ENCODE peak calls at places on chromosome 12, in eight cellular contexts. K is Caki2; W is RWPE1; E is stimulated activated CD8-positive, alpha-beta memory T cell treated with anti-CD3 and anti-CD28 coated beads, Interleukin-2, amount 100 ng/mL, for 1 hour; Z is NCI-H1105; A is naive thymus-derived CD8-positive, alpha-beta T cell; J is progenitor cell of endocrine pancreas; G is foreskin fibroblast. N is an unnamed sample.

GRCh38 chr12:107775093-107775721 is 703 bp downstream of the ASCL4 start:
- DNase-seq in K (no peak), W (no peak), E (no peak), Z (peak), A (no peak), J (peak), G (no peak), N (no peak)

GRCh38 chr12:103495783-103496456 is at the start of gene C12orf42:
- DNase-seq in K (peak), W (no peak), E (no peak), Z (peak), A (peak), J (peak), G (peak), N (peak)

GRCh38 chr12:89673603-89674002 is 35.0 kb downstream of the ATP2B1 start:
- DNase-seq in K (no peak), W (no peak), E (no peak), Z (no peak), A (no peak), J (no peak), G (no peak), N (no peak)

GRCh38 chr12:89516633-89517032 is 8.0 kb downstream of the GALNT4 start:
- DNase-seq in K (no peak), W (no peak), E (no peak), Z (no peak), A (no peak), J (no peak), G (no peak), N (no peak)

GRCh38 chr12:114817491-114818440 is 133.8 kb upstream of the TBX3 start:
- DNase-seq in K (no peak), W (no peak), E (no peak), Z (peak), A (no peak), J (no peak), G (no peak), N (no peak)

GRCh38 chr12:105018761-105019160 is 32.6 kb downstream of the NOPCHAP1 start:
- DNase-seq in K (no peak), W (no peak), E (no peak), Z (no peak), A (no peak), J (no peak), G (no peak), N (no peak)

GRCh38 chr12:93299262-93299846 is 78.4 kb upstream of the NUDT4 start:
- DNase-seq in K (no peak), W (no peak), E (no peak), Z (no peak), A (no peak), J (no peak), G (peak), N (no peak)

GRCh38 chr12:26701604-26702215 is 131.3 kb downstream of the ITPR2 start:
- DNase-seq in K (peak), W (peak), E (no peak), Z (peak), A (peak), J (no peak), G (peak), N (peak)

GRCh38 chr12:75208851-75209781 is 523 bp downstream of the KCNC2 start:
- DNase-seq in K (no peak), W (peak), E (no peak), Z (peak), A (peak), J (peak), G (peak), N (peak)

GRCh38 chr12:93015970-93016751 is 87.1 kb upstream of the EEA1 start:
- DNase-seq in K (peak), W (no peak), E (no peak), Z (peak), A (no peak), J (peak), G (peak), N (no peak)

GRCh38 chr12:65879878-65880277 is 55.6 kb downstream of the HMGA2 start:
- DNase-seq in K (peak), W (no peak), E (no peak), Z (no peak), A (no peak), J (no peak), G (peak), N (peak)

GRCh38 chr12:5388581-5389535 is 43.0 kb upstream of the NTF3 start:
- DNase-seq in K (peak), W (peak), E (no peak), Z (no peak), A (no peak), J (no peak), G (peak), N (no peak)

GRCh38 chr12:9347328-9348127 is 139.3 kb upstream of the PZP start:
- DNase-seq in K (peak), W (peak), E (no peak), Z (no peak), A (no peak), J (no peak), G (peak), N (peak)

GRCh38 chr12:31369712-31370521 is 44.0 kb upstream of the SINHCAF start:
- DNase-seq in K (no peak), W (no peak), E (no peak), Z (no peak), A (no peak), J (no peak), G (peak), N (peak)

GRCh38 chr12:20508362-20508761 is 140.0 kb downstream of the PDE3A start:
- DNase-seq in K (no peak), W (no peak), E (no peak), Z (no peak), A (no peak), J (no peak), G (no peak), N (peak)

GRCh38 chr12:48001426-48002178 is 2.7 kb downstream of the COL2A1 start:
- DNase-seq in K (peak), W (peak), E (no peak), Z (peak), A (peak), J (no peak), G (peak), N (peak)

GRCh38 chr12:34398706-34399630 is 376.7 kb downstream of the ALG10 start:
- DNase-seq in K (no peak), W (no peak), E (no peak), Z (no peak), A (no peak), J (peak), G (no peak), N (no peak)

GRCh38 chr12:112096667-112097066 is 11.9 kb downstream of the NAA25 start:
- DNase-seq in K (peak), W (peak), E (no peak), Z (no peak), A (no peak), J (no peak), G (peak), N (peak)

GRCh38 chr12:51905507-51906438 is 1.5 kb upstream of the ACVRL1 start:
- DNase-seq in K (no peak), W (no peak), E (no peak), Z (no peak), A (no peak), J (no peak), G (peak), N (peak)

GRCh38 chr12:1758887-1759286 is 61.5 kb upstream of the LRTM2 start:
- DNase-seq in K (no peak), W (no peak), E (no peak), Z (no peak), A (no peak), J (no peak), G (peak), N (no peak)

GRCh38 chr12:53213348-53213747 is 6.3 kb upstream of the ITGB7 start:
- DNase-seq in K (peak), W (peak), E (peak), Z (peak), A (peak), J (peak), G (peak), N (peak)

GRCh38 chr12:82910246-82910893 is 223.7 kb downstream of the TMTC2 start:
- DNase-seq in K (no peak), W (no peak), E (no peak), Z (no peak), A (no peak), J (no peak), G (no peak), N (no peak)

GRCh38 chr12:3493225-3494049 is 2.4 kb downstream of the PRMT8 start:
- DNase-seq in K (no peak), W (no peak), E (no peak), Z (peak), A (no peak), J (no peak), G (peak), N (no peak)

GRCh38 chr12:57743769-57744168 is 1.1 kb upstream of the TSPAN31 start:
- DNase-seq in K (no peak), W (no peak), E (no peak), Z (no peak), A (no peak), J (no peak), G (no peak), N (no peak)

GRCh38 chr12:97038859-97039258 is 131.8 kb downstream of the NEDD1 start:
- DNase-seq in K (no peak), W (no peak), E (no peak), Z (no peak), A (no peak), J (no peak), G (no peak), N (no peak)

GRCh38 chr12:115398311-115398781 is 714.4 kb upstream of the TBX3 start:
- DNase-seq in K (no peak), W (no peak), E (no peak), Z (no peak), A (no peak), J (no peak), G (peak), N (peak)

GRCh38 chr12:89433634-89434033 is 81.3 kb upstream of the DUSP6 start:
- DNase-seq in K (no peak), W (no peak), E (no peak), Z (no peak), A (no peak), J (no peak), G (no peak), N (no peak)

GRCh38 chr12:133105620-133106019 is 24.5 kb downstream of the ZNF891 start:
- DNase-seq in K (peak), W (no peak), E (no peak), Z (no peak), A (no peak), J (no peak), G (no peak), N (peak)

GRCh38 chr12:2306012-2306411 is 253.2 kb downstream of the CACNA1C start:
- DNase-seq in K (no peak), W (no peak), E (no peak), Z (no peak), A (no peak), J (no peak), G (no peak), N (no peak)

GRCh38 chr12:54159140-54159539 is 29.6 kb downstream of the SMUG1 start:
- DNase-seq in K (no peak), W (peak), E (no peak), Z (peak), A (no peak), J (peak), G (no peak), N (no peak)

GRCh38 chr12:45509187-45509586 is 220.3 kb upstream of the ARID2 start:
- DNase-seq in K (no peak), W (no peak), E (no peak), Z (no peak), A (peak), J (no peak), G (no peak), N (no peak)